ENCODE peak calls at places on chromosomes 13 and 19, in ten cellular contexts. One of them, this sample, is unnamed.

GRCh38 chr19:17624314-17624991 is 63.7 kb downstream of the UNC13A start:
- DNase-seq in neural crest cell: no peak
- DNase-seq in WERI-Rb-1: no peak
- DNase-seq in GM12865: no peak
- DNase-seq in heart right ventricle: no peak
- DNase-seq in cardiac fibroblast: no peak
- DNase-seq in CD4-positive, alpha-beta T cell: no peak
- DNase-seq in Caco-2: no peak
- DNase-seq in endothelial cell of umbilical vein: no peak
- DNase-seq in mesothelial cell of epicardium: no peak
- DNase-seq in this sample: no peak

GRCh38 chr19:18725755-18726416 is 42.4 kb downstream of the CRTC1 start:
- DNase-seq in neural crest cell: no peak
- DNase-seq in WERI-Rb-1: peak; percentile 92
- DNase-seq in GM12865: no peak
- DNase-seq in heart right ventricle: no peak
- DNase-seq in cardiac fibroblast: no peak
- DNase-seq in CD4-positive, alpha-beta T cell: no peak
- DNase-seq in Caco-2: no peak
- DNase-seq in endothelial cell of umbilical vein: no peak
- DNase-seq in mesothelial cell of epicardium: no peak
- DNase-seq in this sample: no peak

GRCh38 chr13:20462533-20462915 is 63.1 kb downstream of the CRYL1 start:
- DNase-seq in neural crest cell: no peak
- DNase-seq in WERI-Rb-1: no peak
- DNase-seq in GM12865: no peak
- DNase-seq in heart right ventricle: no peak
- DNase-seq in cardiac fibroblast: no peak
- DNase-seq in CD4-positive, alpha-beta T cell: no peak
- DNase-seq in Caco-2: no peak
- DNase-seq in endothelial cell of umbilical vein: no peak
- DNase-seq in mesothelial cell of epicardium: no peak
- DNase-seq in this sample: no peak

GRCh38 chr19:29015569-29015968 is 197.4 kb downstream of the UQCRFS1 start:
- DNase-seq in neural crest cell: no peak
- DNase-seq in WERI-Rb-1: no peak
- DNase-seq in GM12865: no peak
- DNase-seq in heart right ventricle: no peak
- DNase-seq in cardiac fibroblast: no peak
- DNase-seq in CD4-positive, alpha-beta T cell: no peak
- DNase-seq in Caco-2: no peak
- DNase-seq in endothelial cell of umbilical vein: no peak
- DNase-seq in mesothelial cell of epicardium: no peak
- DNase-seq in this sample: no peak

GRCh38 chr13:60627071-60627686 is 230.2 kb downstream of the TDRD3 start:
- DNase-seq in neural crest cell: peak; percentile 61
- DNase-seq in WERI-Rb-1: peak; percentile 34
- DNase-seq in GM12865: peak; percentile 47
- DNase-seq in heart right ventricle: peak; percentile 6
- DNase-seq in cardiac fibroblast: peak; percentile 52
- DNase-seq in CD4-positive, alpha-beta T cell: no peak
- DNase-seq in Caco-2: peak; percentile 71
- DNase-seq in endothelial cell of umbilical vein: peak; percentile 42
- DNase-seq in mesothelial cell of epicardium: no peak
- DNase-seq in this sample: peak; percentile 24

GRCh38 chr19:49362048-49362925 is at the start of gene TEAD2:
- DNase-seq in neural crest cell: peak; percentile 61
- DNase-seq in WERI-Rb-1: peak; percentile 63
- DNase-seq in GM12865: no peak
- DNase-seq in heart right ventricle: peak; percentile 90
- DNase-seq in cardiac fibroblast: peak; percentile 38
- DNase-seq in CD4-positive, alpha-beta T cell: no peak
- DNase-seq in Caco-2: peak; percentile 59
- DNase-seq in endothelial cell of umbilical vein: peak; percentile 63
- DNase-seq in mesothelial cell of epicardium: peak; percentile 59
- DNase-seq in this sample: peak; percentile 56

GRCh38 chr19:51564791-51565190 is 6.3 kb upstream of the ZNF175 start:
- DNase-seq in neural crest cell: no peak
- DNase-seq in WERI-Rb-1: no peak
- DNase-seq in GM12865: peak; percentile 74
- DNase-seq in heart right ventricle: no peak
- DNase-seq in cardiac fibroblast: no peak
- DNase-seq in CD4-positive, alpha-beta T cell: no peak
- DNase-seq in Caco-2: no peak
- DNase-seq in endothelial cell of umbilical vein: no peak
- DNase-seq in mesothelial cell of epicardium: no peak
- DNase-seq in this sample: peak; percentile 41

GRCh38 chr13:97067342-97067895 is 73.1 kb upstream of the OXGR1 start:
- DNase-seq in neural crest cell: no peak
- DNase-seq in WERI-Rb-1: no peak
- DNase-seq in GM12865: no peak
- DNase-seq in heart right ventricle: no peak
- DNase-seq in cardiac fibroblast: peak; percentile 28
- DNase-seq in CD4-positive, alpha-beta T cell: no peak
- DNase-seq in Caco-2: no peak
- DNase-seq in endothelial cell of umbilical vein: no peak
- DNase-seq in mesothelial cell of epicardium: no peak
- DNase-seq in this sample: no peak

GRCh38 chr19:531009-531752 is 379 bp upstream of the CDC34 start:
- DNase-seq in neural crest cell: peak; percentile 84
- DNase-seq in WERI-Rb-1: peak; percentile 94
- DNase-seq in GM12865: peak; percentile 93
- DNase-seq in heart right ventricle: peak; percentile 78
- DNase-seq in cardiac fibroblast: peak; percentile 72
- DNase-seq in CD4-positive, alpha-beta T cell: peak; percentile 76
- DNase-seq in Caco-2: peak; percentile 95
- DNase-seq in endothelial cell of umbilical vein: peak; percentile 73
- DNase-seq in mesothelial cell of epicardium: peak; percentile 87
- DNase-seq in this sample: peak; percentile 100
- TF ChIP-seq CTCF in neural crest cell: peak; percentile 11
- TF ChIP-seq CTCF in WERI-Rb-1: peak; percentile 22
- TF ChIP-seq CTCF in GM12865: peak; percentile 3
- TF ChIP-seq CTCF in heart right ventricle: no peak
- TF ChIP-seq CTCF in cardiac fibroblast: no peak
- TF ChIP-seq CTCF in CD4-positive, alpha-beta T cell: no peak
- TF ChIP-seq CTCF in Caco-2: no peak
- TF ChIP-seq CTCF in endothelial cell of umbilical vein: peak; percentile 8
- TF ChIP-seq CTCF in mesothelial cell of epicardium: no peak
- TF ChIP-seq CTCF in this sample: no peak

GRCh38 chr19:40216013-40216776 is 2.0 kb downstream of the TTC9B start:
- DNase-seq in neural crest cell: no peak
- DNase-seq in WERI-Rb-1: no peak
- DNase-seq in GM12865: no peak
- DNase-seq in heart right ventricle: no peak
- DNase-seq in cardiac fibroblast: no peak
- DNase-seq in CD4-positive, alpha-beta T cell: no peak
- DNase-seq in Caco-2: no peak
- DNase-seq in endothelial cell of umbilical vein: no peak
- DNase-seq in mesothelial cell of epicardium: no peak
- DNase-seq in this sample: no peak

GRCh38 chr19:40214936-40215335 is 3.2 kb downstream of the TTC9B start:
- DNase-seq in neural crest cell: no peak
- DNase-seq in WERI-Rb-1: no peak
- DNase-seq in GM12865: no peak
- DNase-seq in heart right ventricle: no peak
- DNase-seq in cardiac fibroblast: no peak
- DNase-seq in CD4-positive, alpha-beta T cell: no peak
- DNase-seq in Caco-2: no peak
- DNase-seq in endothelial cell of umbilical vein: no peak
- DNase-seq in mesothelial cell of epicardium: no peak
- DNase-seq in this sample: no peak

GRCh38 chr19:40216777-40217026 is 1.5 kb downstream of the TTC9B start:
- DNase-seq in neural crest cell: no peak
- DNase-seq in WERI-Rb-1: no peak
- DNase-seq in GM12865: no peak
- DNase-seq in heart right ventricle: no peak
- DNase-seq in cardiac fibroblast: no peak
- DNase-seq in CD4-positive, alpha-beta T cell: no peak
- DNase-seq in Caco-2: no peak
- DNase-seq in endothelial cell of umbilical vein: no peak
- DNase-seq in mesothelial cell of epicardium: no peak
- DNase-seq in this sample: no peak

GRCh38 chr19:40217921-40218890 is at the start of gene TTC9B:
- DNase-seq in neural crest cell: peak; percentile 46
- DNase-seq in WERI-Rb-1: peak; percentile 25
- DNase-seq in GM12865: peak; percentile 23
- DNase-seq in heart right ventricle: no peak
- DNase-seq in cardiac fibroblast: no peak
- DNase-seq in CD4-positive, alpha-beta T cell: no peak
- DNase-seq in Caco-2: no peak
- DNase-seq in endothelial cell of umbilical vein: no peak
- DNase-seq in mesothelial cell of epicardium: no peak
- DNase-seq in this sample: peak; percentile 81

DNA sequence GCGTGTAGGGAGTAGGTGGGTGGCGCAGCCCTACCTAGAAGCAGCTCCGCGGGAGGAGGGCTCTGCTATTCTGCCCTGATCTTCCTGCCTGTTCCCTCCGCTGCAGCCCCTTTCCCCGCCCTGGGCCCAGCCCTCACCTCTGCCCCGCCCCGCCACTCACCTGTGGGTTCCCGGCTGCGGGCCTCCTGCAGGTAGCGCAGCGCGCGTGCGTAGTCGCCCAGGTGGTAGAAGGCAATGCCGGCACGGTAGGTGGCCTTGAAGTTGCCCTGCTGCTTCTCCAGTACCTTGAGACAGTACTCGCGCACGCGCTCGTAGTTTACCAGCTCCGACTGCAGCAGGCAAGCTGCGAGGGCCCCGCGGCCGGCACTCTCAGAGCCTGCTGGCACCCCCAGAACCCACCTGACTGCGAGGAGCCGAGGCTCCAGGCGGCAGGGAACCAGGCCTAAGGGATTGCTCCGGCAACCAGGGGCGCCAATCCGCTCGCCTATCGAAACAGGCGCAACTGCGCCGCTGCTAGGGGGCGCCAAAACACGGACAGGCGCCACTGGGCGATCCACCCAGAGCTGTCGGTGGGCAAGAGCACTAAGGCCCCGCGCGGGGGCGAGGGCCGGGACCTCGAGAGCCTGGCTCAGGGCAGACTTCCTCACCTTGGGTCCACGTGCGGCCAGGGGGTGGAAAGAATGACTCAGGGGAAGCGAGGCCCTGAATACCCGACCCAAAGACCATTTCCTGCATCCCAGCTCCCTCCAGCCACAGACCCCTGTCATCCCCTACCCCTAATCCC is 965 bp downstream of the TTC9B start:
- DNase-seq in neural crest cell: no peak
- DNase-seq in WERI-Rb-1: peak; percentile 58
- DNase-seq in GM12865: peak; percentile 21
- DNase-seq in heart right ventricle: no peak
- DNase-seq in cardiac fibroblast: no peak
- DNase-seq in CD4-positive, alpha-beta T cell: no peak
- DNase-seq in Caco-2: peak; percentile 94
- DNase-seq in endothelial cell of umbilical vein: no peak
- DNase-seq in mesothelial cell of epicardium: no peak
- DNase-seq in this sample: no peak
- TF ChIP-seq CTCF in neural crest cell: peak; percentile 60
- TF ChIP-seq CTCF in WERI-Rb-1: peak; percentile 83
- TF ChIP-seq CTCF in GM12865: peak; percentile 22
- TF ChIP-seq CTCF in heart right ventricle: peak; percentile 28
- TF ChIP-seq CTCF in cardiac fibroblast: peak; percentile 19
- TF ChIP-seq CTCF in CD4-positive, alpha-beta T cell: no peak
- TF ChIP-seq CTCF in Caco-2: peak; percentile 68
- TF ChIP-seq CTCF in endothelial cell of umbilical vein: peak; percentile 30
- TF ChIP-seq CTCF in mesothelial cell of epicardium: no peak
- TF ChIP-seq CTCF in this sample: peak; percentile 56

GRCh38 chr19:10962863-10963262 is 2.0 kb downstream of the SMARCA4 start:
- DNase-seq in neural crest cell: no peak
- DNase-seq in WERI-Rb-1: no peak
- DNase-seq in GM12865: peak; percentile 32
- DNase-seq in heart right ventricle: no peak
- DNase-seq in cardiac fibroblast: no peak
- DNase-seq in CD4-positive, alpha-beta T cell: no peak
- DNase-seq in Caco-2: no peak
- DNase-seq in endothelial cell of umbilical vein: no peak
- DNase-seq in mesothelial cell of epicardium: no peak
- DNase-seq in this sample: peak; percentile 22

GRCh38 chr19:10965398-10965797 is 4.6 kb downstream of the SMARCA4 start:
- DNase-seq in neural crest cell: no peak
- DNase-seq in WERI-Rb-1: no peak
- DNase-seq in GM12865: no peak
- DNase-seq in heart right ventricle: no peak
- DNase-seq in cardiac fibroblast: no peak
- DNase-seq in CD4-positive, alpha-beta T cell: no peak
- DNase-seq in Caco-2: no peak
- DNase-seq in endothelial cell of umbilical vein: no peak
- DNase-seq in mesothelial cell of epicardium: no peak
- DNase-seq in this sample: no peak

GRCh38 chr19:10966809-10967208 is 6.0 kb downstream of the SMARCA4 start:
- DNase-seq in neural crest cell: no peak
- DNase-seq in WERI-Rb-1: no peak
- DNase-seq in GM12865: no peak
- DNase-seq in heart right ventricle: no peak
- DNase-seq in cardiac fibroblast: no peak
- DNase-seq in CD4-positive, alpha-beta T cell: no peak
- DNase-seq in Caco-2: no peak
- DNase-seq in endothelial cell of umbilical vein: no peak
- DNase-seq in mesothelial cell of epicardium: no peak
- DNase-seq in this sample: no peak

GRCh38 chr19:10963865-10964264 is 3.0 kb downstream of the SMARCA4 start:
- DNase-seq in neural crest cell: no peak
- DNase-seq in WERI-Rb-1: no peak
- DNase-seq in GM12865: no peak
- DNase-seq in heart right ventricle: no peak
- DNase-seq in cardiac fibroblast: no peak
- DNase-seq in CD4-positive, alpha-beta T cell: no peak
- DNase-seq in Caco-2: no peak
- DNase-seq in endothelial cell of umbilical vein: no peak
- DNase-seq in mesothelial cell of epicardium: no peak
- DNase-seq in this sample: peak; percentile 14

DNA sequence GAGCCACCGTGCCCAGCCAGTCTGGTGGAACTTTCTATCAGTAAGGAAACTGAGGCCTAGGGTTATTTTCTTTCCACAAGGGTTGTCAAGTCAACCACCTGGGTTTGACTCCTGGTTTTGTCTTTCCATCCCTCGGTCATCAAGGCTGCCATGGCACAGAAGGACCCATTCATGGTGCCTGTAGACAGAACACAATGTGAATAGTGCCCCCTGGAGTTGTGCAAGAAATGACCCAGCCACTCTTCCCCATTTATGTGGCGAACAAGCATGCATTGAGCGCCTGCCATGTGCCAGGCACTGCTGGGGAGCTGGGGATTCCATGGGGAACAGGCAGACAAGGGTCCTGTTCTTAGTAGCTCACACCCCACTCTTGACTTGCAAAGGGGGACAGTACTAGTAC is 4.1 kb downstream of the SMARCA4 start:
- DNase-seq in neural crest cell: no peak
- DNase-seq in WERI-Rb-1: no peak
- DNase-seq in GM12865: no peak
- DNase-seq in heart right ventricle: no peak
- DNase-seq in cardiac fibroblast: no peak
- DNase-seq in CD4-positive, alpha-beta T cell: no peak
- DNase-seq in Caco-2: no peak
- DNase-seq in endothelial cell of umbilical vein: no peak
- DNase-seq in mesothelial cell of epicardium: no peak
- DNase-seq in this sample: no peak
- TF ChIP-seq CTCF in neural crest cell: peak; percentile 33
- TF ChIP-seq CTCF in WERI-Rb-1: peak; percentile 17
- TF ChIP-seq CTCF in GM12865: peak; percentile 8
- TF ChIP-seq CTCF in heart right ventricle: no peak
- TF ChIP-seq CTCF in cardiac fibroblast: no peak
- TF ChIP-seq CTCF in CD4-positive, alpha-beta T cell: no peak
- TF ChIP-seq CTCF in Caco-2: no peak
- TF ChIP-seq CTCF in endothelial cell of umbilical vein: peak; percentile 2
- TF ChIP-seq CTCF in mesothelial cell of epicardium: peak; percentile 13
- TF ChIP-seq CTCF in this sample: no peak

GRCh38 chr19:45745606-45746005 is 12.4 kb downstream of the MEIOSIN start:
- DNase-seq in neural crest cell: no peak
- DNase-seq in WERI-Rb-1: no peak
- DNase-seq in GM12865: no peak
- DNase-seq in heart right ventricle: no peak
- DNase-seq in cardiac fibroblast: no peak
- DNase-seq in CD4-positive, alpha-beta T cell: no peak
- DNase-seq in Caco-2: no peak
- DNase-seq in endothelial cell of umbilical vein: no peak
- DNase-seq in mesothelial cell of epicardium: no peak
- DNase-seq in this sample: no peak

GRCh38 chr19:45742969-45743368 is 9.7 kb downstream of the MEIOSIN start:
- DNase-seq in neural crest cell: no peak
- DNase-seq in WERI-Rb-1: no peak
- DNase-seq in GM12865: no peak
- DNase-seq in heart right ventricle: no peak
- DNase-seq in cardiac fibroblast: no peak
- DNase-seq in CD4-positive, alpha-beta T cell: no peak
- DNase-seq in Caco-2: no peak
- DNase-seq in endothelial cell of umbilical vein: no peak
- DNase-seq in mesothelial cell of epicardium: no peak
- DNase-seq in this sample: no peak

GRCh38 chr19:45739498-45740439 is 6.5 kb downstream of the MEIOSIN start:
- DNase-seq in neural crest cell: no peak
- DNase-seq in WERI-Rb-1: no peak
- DNase-seq in GM12865: peak; percentile 65
- DNase-seq in heart right ventricle: no peak
- DNase-seq in cardiac fibroblast: peak; percentile 13
- DNase-seq in CD4-positive, alpha-beta T cell: no peak
- DNase-seq in Caco-2: no peak
- DNase-seq in endothelial cell of umbilical vein: no peak
- DNase-seq in mesothelial cell of epicardium: no peak
- DNase-seq in this sample: no peak
- TF ChIP-seq CTCF in neural crest cell: no peak
- TF ChIP-seq CTCF in WERI-Rb-1: no peak
- TF ChIP-seq CTCF in GM12865: no peak
- TF ChIP-seq CTCF in heart right ventricle: no peak
- TF ChIP-seq CTCF in cardiac fibroblast: no peak
- TF ChIP-seq CTCF in CD4-positive, alpha-beta T cell: no peak
- TF ChIP-seq CTCF in Caco-2: no peak
- TF ChIP-seq CTCF in endothelial cell of umbilical vein: no peak
- TF ChIP-seq CTCF in mesothelial cell of epicardium: no peak
- TF ChIP-seq CTCF in this sample: peak; percentile 3